ENCODE peak calls at places on chromosomes 12 and 14, in six cellular contexts. One of them, this sample, is unnamed.

GRCh38 chr14:105389976-105390848 is 8.1 kb upstream of the TEX22 start:
- DNase-seq in CD8-positive, alpha-beta T cell: no peak
- DNase-seq in Peyer's patch: no peak
- DNase-seq in astrocyte of the cerebellum: no peak
- DNase-seq in AG09309: no peak
- DNase-seq in foreskin fibroblast: no peak
- DNase-seq in this sample: peak

GRCh38 chr12:122421815-122422737 is at the start of gene CLIP1:
- DNase-seq in CD8-positive, alpha-beta T cell: peak
- DNase-seq in foreskin fibroblast: peak
- DNase-seq in Peyer's patch: peak
- DNase-seq in astrocyte of the cerebellum: no peak
- DNase-seq in AG09309: no peak
- DNase-seq in this sample: peak

GRCh38 chr14:95763875-95764274 is 50.0 kb upstream of the TCL1A start:
- DNase-seq in AG09309: no peak
- DNase-seq in CD8-positive, alpha-beta T cell: no peak
- DNase-seq in Peyer's patch: no peak
- DNase-seq in astrocyte of the cerebellum: no peak
- DNase-seq in foreskin fibroblast: no peak
- DNase-seq in this sample: no peak

GRCh38 chr14:105374389-105374788 is 23.9 kb upstream of the TEX22 start:
- DNase-seq in Peyer's patch: no peak
- DNase-seq in foreskin fibroblast: no peak
- DNase-seq in CD8-positive, alpha-beta T cell: no peak
- DNase-seq in astrocyte of the cerebellum: no peak
- DNase-seq in AG09309: no peak
- DNase-seq in this sample: no peak

GRCh38 chr12:59149995-59150642 is 229.8 kb upstream of the LRIG3 start:
- DNase-seq in AG09309: peak
- DNase-seq in Peyer's patch: no peak
- DNase-seq in CD8-positive, alpha-beta T cell: no peak
- DNase-seq in astrocyte of the cerebellum: peak
- DNase-seq in foreskin fibroblast: peak
- DNase-seq in this sample: no peak

GRCh38 chr14:99689266-99690236 is 5.5 kb downstream of the CYP46A1 start:
- DNase-seq in foreskin fibroblast: no peak
- DNase-seq in CD8-positive, alpha-beta T cell: no peak
- DNase-seq in Peyer's patch: no peak
- DNase-seq in astrocyte of the cerebellum: no peak
- DNase-seq in AG09309: no peak
- DNase-seq in this sample: no peak

GRCh38 chr14:68824517-68825347 is 31.9 kb upstream of the ZFP36L1 start:
- DNase-seq in AG09309: no peak
- DNase-seq in astrocyte of the cerebellum: no peak
- DNase-seq in foreskin fibroblast: peak
- DNase-seq in CD8-positive, alpha-beta T cell: no peak
- DNase-seq in Peyer's patch: peak
- DNase-seq in this sample: peak

GRCh38 chr12:69685810-69686209 is 13.3 kb downstream of the BEST3 start:
- DNase-seq in foreskin fibroblast: peak
- DNase-seq in Peyer's patch: no peak
- DNase-seq in CD8-positive, alpha-beta T cell: no peak
- DNase-seq in AG09309: no peak
- DNase-seq in astrocyte of the cerebellum: peak
- DNase-seq in this sample: no peak

GRCh38 chr14:86541969-86542368 is 1012.0 kb downstream of the FLRT2 start:
- DNase-seq in Peyer's patch: no peak
- DNase-seq in astrocyte of the cerebellum: no peak
- DNase-seq in AG09309: no peak
- DNase-seq in CD8-positive, alpha-beta T cell: no peak
- DNase-seq in foreskin fibroblast: peak
- DNase-seq in this sample: no peak

GRCh38 chr12:100229036-100229635 is 28.5 kb downstream of the ACTR6 start:
- DNase-seq in foreskin fibroblast: peak
- DNase-seq in Peyer's patch: no peak
- DNase-seq in AG09309: no peak
- DNase-seq in astrocyte of the cerebellum: no peak
- DNase-seq in CD8-positive, alpha-beta T cell: no peak
- DNase-seq in this sample: no peak

GRCh38 chr12:116708826-116709756 is 28.8 kb downstream of the SPRING1 start:
- DNase-seq in CD8-positive, alpha-beta T cell: peak
- DNase-seq in AG09309: peak
- DNase-seq in astrocyte of the cerebellum: no peak
- DNase-seq in foreskin fibroblast: peak
- DNase-seq in Peyer's patch: peak
- DNase-seq in this sample: peak

GRCh38 chr14:64293976-64294671 is at the start of gene ESR2:
- DNase-seq in foreskin fibroblast: peak
- DNase-seq in Peyer's patch: peak
- DNase-seq in AG09309: no peak
- DNase-seq in CD8-positive, alpha-beta T cell: peak
- DNase-seq in astrocyte of the cerebellum: no peak
- DNase-seq in this sample: peak

GRCh38 chr12:114403044-114403689 is 2.8 kb downstream of the TBX5 start:
- DNase-seq in CD8-positive, alpha-beta T cell: no peak
- DNase-seq in AG09309: no peak
- DNase-seq in foreskin fibroblast: peak
- DNase-seq in astrocyte of the cerebellum: no peak
- DNase-seq in Peyer's patch: no peak
- DNase-seq in this sample: no peak
- H3K4me3 ChIP-seq in CD8-positive, alpha-beta T cell: no peak
- H3K4me3 ChIP-seq in AG09309: peak
- H3K4me3 ChIP-seq in foreskin fibroblast: peak
- H3K4me3 ChIP-seq in astrocyte of the cerebellum: no peak
- H3K4me3 ChIP-seq in Peyer's patch: no peak
- H3K4me3 ChIP-seq in this sample: no peak

GRCh38 chr12:129312048-129312447 is 458.8 kb downstream of the GLT1D1 start:
- DNase-seq in astrocyte of the cerebellum: no peak
- DNase-seq in AG09309: no peak
- DNase-seq in foreskin fibroblast: no peak
- DNase-seq in Peyer's patch: no peak
- DNase-seq in CD8-positive, alpha-beta T cell: no peak
- DNase-seq in this sample: no peak
- TF ChIP-seq CTCF in astrocyte of the cerebellum: no peak
- TF ChIP-seq CTCF in AG09309: no peak
- TF ChIP-seq CTCF in foreskin fibroblast: no peak
- TF ChIP-seq CTCF in Peyer's patch: no peak
- TF ChIP-seq CTCF in CD8-positive, alpha-beta T cell: no peak
- TF ChIP-seq CTCF in this sample: no peak

GRCh38 chr14:74258705-74259035 is 19.4 kb downstream of the VSX2 start:
- DNase-seq in foreskin fibroblast: no peak
- DNase-seq in Peyer's patch: no peak
- DNase-seq in astrocyte of the cerebellum: no peak
- DNase-seq in AG09309: no peak
- DNase-seq in CD8-positive, alpha-beta T cell: no peak
- DNase-seq in this sample: no peak
- H3K4me3 ChIP-seq in foreskin fibroblast: no peak
- H3K4me3 ChIP-seq in Peyer's patch: no peak
- H3K4me3 ChIP-seq in astrocyte of the cerebellum: no peak
- H3K4me3 ChIP-seq in AG09309: no peak
- H3K4me3 ChIP-seq in CD8-positive, alpha-beta T cell: no peak
- H3K4me3 ChIP-seq in this sample: no peak

GRCh38 chr14:47541652-47542051 is 133.8 kb downstream of the MDGA2 start:
- DNase-seq in AG09309: no peak
- DNase-seq in CD8-positive, alpha-beta T cell: no peak
- DNase-seq in foreskin fibroblast: no peak
- DNase-seq in astrocyte of the cerebellum: no peak
- DNase-seq in Peyer's patch: no peak
- DNase-seq in this sample: no peak

GRCh38 chr14:47536341-47536740 is 139.1 kb downstream of the MDGA2 start:
- DNase-seq in Peyer's patch: no peak
- DNase-seq in astrocyte of the cerebellum: no peak
- DNase-seq in AG09309: no peak
- DNase-seq in CD8-positive, alpha-beta T cell: no peak
- DNase-seq in foreskin fibroblast: no peak
- DNase-seq in this sample: no peak

DNA sequence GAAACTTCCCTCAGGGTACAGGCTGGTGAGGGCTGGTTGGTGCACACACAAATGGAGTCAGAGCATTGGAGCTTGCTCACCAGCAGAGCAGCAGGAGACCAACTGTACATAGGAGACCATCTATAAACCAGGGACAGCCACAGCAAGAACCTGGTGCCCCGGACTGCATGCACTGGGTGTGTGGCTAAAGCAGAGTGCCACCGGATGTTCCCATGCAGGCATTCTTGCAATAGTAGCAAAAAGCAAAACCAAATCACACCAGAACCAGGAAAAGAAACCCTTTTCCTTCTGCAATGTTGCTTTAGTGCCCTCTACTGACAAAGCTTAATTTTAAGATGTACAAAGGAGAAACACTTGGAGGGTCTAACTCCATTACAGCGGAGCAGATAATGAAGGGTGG is 136.3 kb downstream of the MDGA2 start:
- DNase-seq in CD8-positive, alpha-beta T cell: no peak
- DNase-seq in AG09309: no peak
- DNase-seq in astrocyte of the cerebellum: peak
- DNase-seq in Peyer's patch: no peak
- DNase-seq in foreskin fibroblast: no peak
- DNase-seq in this sample: no peak
- TF ChIP-seq CTCF in CD8-positive, alpha-beta T cell: no peak
- TF ChIP-seq CTCF in AG09309: no peak
- TF ChIP-seq CTCF in astrocyte of the cerebellum: peak
- TF ChIP-seq CTCF in Peyer's patch: no peak
- TF ChIP-seq CTCF in foreskin fibroblast: no peak
- TF ChIP-seq CTCF in this sample: no peak

GRCh38 chr12:1377117-1377516 is 217.3 kb downstream of the FBXL14 start:
- DNase-seq in AG09309: no peak
- DNase-seq in astrocyte of the cerebellum: no peak
- DNase-seq in foreskin fibroblast: no peak
- DNase-seq in Peyer's patch: no peak
- DNase-seq in CD8-positive, alpha-beta T cell: no peak
- DNase-seq in this sample: no peak

GRCh38 chr12:1377681-1378080 is 216.7 kb downstream of the FBXL14 start:
- DNase-seq in AG09309: no peak
- DNase-seq in astrocyte of the cerebellum: no peak
- DNase-seq in CD8-positive, alpha-beta T cell: no peak
- DNase-seq in foreskin fibroblast: no peak
- DNase-seq in Peyer's patch: no peak
- DNase-seq in this sample: no peak

GRCh38 chr12:1374296-1374695 is 220.1 kb downstream of the FBXL14 start:
- DNase-seq in Peyer's patch: no peak
- DNase-seq in CD8-positive, alpha-beta T cell: no peak
- DNase-seq in astrocyte of the cerebellum: no peak
- DNase-seq in AG09309: peak
- DNase-seq in foreskin fibroblast: peak
- DNase-seq in this sample: no peak

GRCh38 chr12:1373887-1374286 is 220.5 kb downstream of the FBXL14 start:
- DNase-seq in astrocyte of the cerebellum: peak
- DNase-seq in foreskin fibroblast: peak
- DNase-seq in Peyer's patch: no peak
- DNase-seq in AG09309: peak
- DNase-seq in CD8-positive, alpha-beta T cell: no peak
- DNase-seq in this sample: no peak

GRCh38 chr12:1375323-1375722 is 219.1 kb downstream of the FBXL14 start:
- DNase-seq in CD8-positive, alpha-beta T cell: no peak
- DNase-seq in foreskin fibroblast: no peak
- DNase-seq in AG09309: no peak
- DNase-seq in astrocyte of the cerebellum: no peak
- DNase-seq in Peyer's patch: no peak
- DNase-seq in this sample: no peak
- H3K4me3 ChIP-seq in CD8-positive, alpha-beta T cell: no peak
- H3K4me3 ChIP-seq in foreskin fibroblast: no peak
- H3K4me3 ChIP-seq in AG09309: no peak
- H3K4me3 ChIP-seq in astrocyte of the cerebellum: no peak
- H3K4me3 ChIP-seq in Peyer's patch: no peak
- H3K4me3 ChIP-seq in this sample: no peak

GRCh38 chr12:31234955-31235867 is 90.7 kb downstream of the SINHCAF start:
- DNase-seq in AG09309: no peak
- DNase-seq in astrocyte of the cerebellum: no peak
- DNase-seq in CD8-positive, alpha-beta T cell: no peak
- DNase-seq in Peyer's patch: no peak
- DNase-seq in foreskin fibroblast: peak
- DNase-seq in this sample: no peak
- TF ChIP-seq CTCF in AG09309: peak
- TF ChIP-seq CTCF in astrocyte of the cerebellum: peak
- TF ChIP-seq CTCF in CD8-positive, alpha-beta T cell: no peak
- TF ChIP-seq CTCF in Peyer's patch: peak
- TF ChIP-seq CTCF in foreskin fibroblast: peak
- TF ChIP-seq CTCF in this sample: peak

DNA sequence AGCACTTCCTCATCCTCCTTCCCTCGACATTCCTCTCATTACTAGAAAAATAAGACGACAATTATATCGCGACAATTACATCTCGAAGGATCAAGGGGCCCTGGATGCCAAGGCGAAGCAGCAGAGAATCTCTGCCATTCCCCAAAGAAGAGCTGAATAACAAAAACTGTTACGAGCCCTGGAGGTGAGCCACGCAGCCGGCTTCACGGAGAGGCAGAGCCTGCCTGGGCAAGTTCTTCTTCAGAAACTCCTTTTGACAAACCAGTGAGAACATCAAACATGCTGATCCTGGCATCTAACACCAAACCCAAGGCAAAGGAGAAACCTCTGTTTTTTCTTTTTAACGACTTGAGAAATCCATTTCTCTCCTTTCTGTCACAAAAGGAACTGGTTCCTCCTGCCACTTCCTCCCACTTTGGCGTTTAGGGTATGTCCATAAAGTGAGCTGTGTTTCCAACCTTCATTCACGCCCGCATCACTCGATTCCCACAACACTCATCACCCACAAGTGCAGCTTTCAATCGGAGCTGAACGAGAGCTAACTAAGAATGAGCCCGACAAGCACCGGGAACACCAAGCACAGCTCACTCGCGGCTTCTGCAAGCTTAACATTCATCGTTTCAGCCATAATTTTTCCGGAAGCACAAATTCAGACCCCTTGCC is 21.5 kb downstream of the CCDC88C start:
- DNase-seq in astrocyte of the cerebellum: no peak
- DNase-seq in Peyer's patch: no peak
- DNase-seq in CD8-positive, alpha-beta T cell: no peak
- DNase-seq in foreskin fibroblast: peak
- DNase-seq in AG09309: no peak
- DNase-seq in this sample: peak
- H3K4me3 ChIP-seq in astrocyte of the cerebellum: no peak
- H3K4me3 ChIP-seq in Peyer's patch: no peak
- H3K4me3 ChIP-seq in CD8-positive, alpha-beta T cell: no peak
- H3K4me3 ChIP-seq in foreskin fibroblast: no peak
- H3K4me3 ChIP-seq in AG09309: no peak
- H3K4me3 ChIP-seq in this sample: no peak

GRCh38 chr14:33791971-33792370 is 158.9 kb downstream of the EGLN3 start:
- DNase-seq in foreskin fibroblast: no peak
- DNase-seq in astrocyte of the cerebellum: no peak
- DNase-seq in AG09309: no peak
- DNase-seq in CD8-positive, alpha-beta T cell: no peak
- DNase-seq in Peyer's patch: no peak
- DNase-seq in this sample: no peak

GRCh38 chr14:33796356-33796755 is 154.5 kb downstream of the EGLN3 start:
- DNase-seq in CD8-positive, alpha-beta T cell: no peak
- DNase-seq in foreskin fibroblast: peak
- DNase-seq in astrocyte of the cerebellum: no peak
- DNase-seq in AG09309: no peak
- DNase-seq in Peyer's patch: no peak
- DNase-seq in this sample: no peak

GRCh38 chr14:33793711-33794110 is 157.2 kb downstream of the EGLN3 start:
- DNase-seq in CD8-positive, alpha-beta T cell: no peak
- DNase-seq in foreskin fibroblast: no peak
- DNase-seq in AG09309: no peak
- DNase-seq in astrocyte of the cerebellum: no peak
- DNase-seq in Peyer's patch: no peak
- DNase-seq in this sample: no peak

GRCh38 chr14:33792387-33793368 is 158.2 kb downstream of the EGLN3 start:
- DNase-seq in CD8-positive, alpha-beta T cell: peak
- DNase-seq in astrocyte of the cerebellum: peak
- DNase-seq in foreskin fibroblast: peak
- DNase-seq in AG09309: peak
- DNase-seq in Peyer's patch: peak
- DNase-seq in this sample: peak

GRCh38 chr14:33794791-33795300 is 156.0 kb downstream of the EGLN3 start:
- DNase-seq in Peyer's patch: no peak
- DNase-seq in AG09309: no peak
- DNase-seq in CD8-positive, alpha-beta T cell: no peak
- DNase-seq in foreskin fibroblast: peak
- DNase-seq in astrocyte of the cerebellum: no peak
- DNase-seq in this sample: no peak
- TF ChIP-seq CTCF in Peyer's patch: no peak
- TF ChIP-seq CTCF in AG09309: no peak
- TF ChIP-seq CTCF in CD8-positive, alpha-beta T cell: no peak
- TF ChIP-seq CTCF in foreskin fibroblast: no peak
- TF ChIP-seq CTCF in astrocyte of the cerebellum: no peak
- TF ChIP-seq CTCF in this sample: no peak

This sample was measured in mucosa of descending colon.